ENCODE peak calls at places on chromosomes 7 and 10, in eight cellular contexts. One of them, this sample, is unnamed.

GRCh38 chr7:48389977-48390376 is 218.7 kb downstream of the ABCA13 start:
- DNase-seq in HepG2: no peak
- DNase-seq in GM23338: no peak
- DNase-seq in endothelial cell of umbilical vein: no peak
- DNase-seq in HCT116: no peak
- DNase-seq in H1: no peak
- DNase-seq in K562: no peak
- DNase-seq in GM12878: no peak
- DNase-seq in this sample: no peak

GRCh38 chr7:117284692-117285091 is 38.2 kb downstream of the WNT2 start:
- DNase-seq in HCT116: no peak
- DNase-seq in H1: no peak
- DNase-seq in HepG2: no peak
- DNase-seq in K562: no peak
- DNase-seq in endothelial cell of umbilical vein: no peak
- DNase-seq in GM23338: no peak
- DNase-seq in GM12878: no peak
- DNase-seq in this sample: no peak

GRCh38 chr7:150838965-150839650 is 13.2 kb upstream of the AOC1 start:
- DNase-seq in HepG2: no peak
- DNase-seq in GM23338: no peak
- DNase-seq in H1: no peak
- DNase-seq in endothelial cell of umbilical vein: no peak
- DNase-seq in GM12878: no peak
- DNase-seq in K562: no peak
- DNase-seq in HCT116: no peak
- DNase-seq in this sample: no peak

GRCh38 chr10:3780766-3781457 is 4.1 kb downstream of the KLF6 start:
- DNase-seq in GM23338: no peak
- DNase-seq in GM12878: no peak
- DNase-seq in HCT116: no peak
- DNase-seq in endothelial cell of umbilical vein: peak; percentile 32
- DNase-seq in H1: no peak
- DNase-seq in K562: no peak
- DNase-seq in HepG2: no peak
- DNase-seq in this sample: no peak

GRCh38 chr10:4704034-4704545 is 121.9 kb upstream of the AKR1E2 start:
- DNase-seq in endothelial cell of umbilical vein: peak; percentile 98
- DNase-seq in K562: no peak
- DNase-seq in HepG2: no peak
- DNase-seq in GM12878: no peak
- DNase-seq in H1: no peak
- DNase-seq in GM23338: no peak
- DNase-seq in HCT116: peak; percentile 80
- DNase-seq in this sample: no peak

GRCh38 chr7:29170781-29171180 is 23.8 kb upstream of the CHN2 start:
- DNase-seq in endothelial cell of umbilical vein: no peak
- DNase-seq in GM23338: no peak
- DNase-seq in K562: no peak
- DNase-seq in HepG2: no peak
- DNase-seq in HCT116: no peak
- DNase-seq in GM12878: no peak
- DNase-seq in H1: no peak
- DNase-seq in this sample: no peak

GRCh38 chr7:120833551-120833950 is 24.4 kb downstream of the TSPAN12 start:
- DNase-seq in GM12878: no peak
- DNase-seq in HCT116: no peak
- DNase-seq in H1: no peak
- DNase-seq in endothelial cell of umbilical vein: no peak
- DNase-seq in K562: no peak
- DNase-seq in GM23338: no peak
- DNase-seq in HepG2: no peak
- DNase-seq in this sample: no peak

GRCh38 chr7:35316549-35316948 is 62.6 kb upstream of the TBX20 start:
- DNase-seq in HepG2: no peak
- DNase-seq in K562: no peak
- DNase-seq in GM23338: no peak
- DNase-seq in HCT116: no peak
- DNase-seq in GM12878: no peak
- DNase-seq in endothelial cell of umbilical vein: no peak
- DNase-seq in H1: no peak
- DNase-seq in this sample: no peak

GRCh38 chr10:60521974-60522405 is 132.3 kb upstream of the ANK3 start:
- DNase-seq in HepG2: no peak
- DNase-seq in GM12878: no peak
- DNase-seq in K562: no peak
- DNase-seq in endothelial cell of umbilical vein: peak; percentile 11
- DNase-seq in GM23338: peak; percentile 50
- DNase-seq in HCT116: no peak
- DNase-seq in H1: no peak
- DNase-seq in this sample: peak; percentile 12

GRCh38 chr10:71217266-71218045 is 5.1 kb downstream of the UNC5B start:
- DNase-seq in HepG2: no peak
- DNase-seq in K562: no peak
- DNase-seq in HCT116: no peak
- DNase-seq in GM23338: peak; percentile 88
- DNase-seq in endothelial cell of umbilical vein: no peak
- DNase-seq in H1: no peak
- DNase-seq in GM12878: no peak
- DNase-seq in this sample: no peak

GRCh38 chr10:2979267-2979660 is 88.1 kb upstream of the PFKP start:
- DNase-seq in HCT116: no peak
- DNase-seq in GM23338: no peak
- DNase-seq in endothelial cell of umbilical vein: no peak
- DNase-seq in HepG2: no peak
- DNase-seq in H1: no peak
- DNase-seq in K562: no peak
- DNase-seq in GM12878: no peak
- DNase-seq in this sample: no peak

GRCh38 chr10:25778646-25779045 is 155.4 kb upstream of the MYO3A start:
- DNase-seq in H1: no peak
- DNase-seq in endothelial cell of umbilical vein: no peak
- DNase-seq in GM12878: no peak
- DNase-seq in GM23338: no peak
- DNase-seq in K562: no peak
- DNase-seq in HepG2: no peak
- DNase-seq in HCT116: no peak
- DNase-seq in this sample: no peak
- H3K27ac ChIP-seq in H1: no peak overlapping the region
- H3K27ac ChIP-seq in endothelial cell of umbilical vein: no peak overlapping the region
- H3K27ac ChIP-seq in GM12878: no peak overlapping the region
- H3K27ac ChIP-seq in GM23338: no peak overlapping the region
- H3K27ac ChIP-seq in K562: no peak overlapping the region
- H3K27ac ChIP-seq in HepG2: no peak overlapping the region
- H3K27ac ChIP-seq in HCT116: no peak overlapping the region
- H3K27ac ChIP-seq in this sample: no peak overlapping the region

GRCh38 chr7:106285801-106286492 is 1.2 kb upstream of the NAMPT start:
- DNase-seq in K562: no peak
- DNase-seq in GM23338: no peak
- DNase-seq in H1: no peak
- DNase-seq in HepG2: no peak
- DNase-seq in GM12878: peak; percentile 87
- DNase-seq in endothelial cell of umbilical vein: peak; percentile 13
- DNase-seq in HCT116: no peak
- DNase-seq in this sample: no peak
- TF ChIP-seq EZH2 in K562: no peak
- TF ChIP-seq EZH2 in GM23338: no peak
- TF ChIP-seq EZH2 in H1: no peak
- TF ChIP-seq EZH2 in HepG2: no peak
- TF ChIP-seq EZH2 in GM12878: no peak
- TF ChIP-seq EZH2 in endothelial cell of umbilical vein: no peak
- TF ChIP-seq EZH2 in HCT116: no peak
- TF ChIP-seq EZH2 in this sample: no peak

DNA sequence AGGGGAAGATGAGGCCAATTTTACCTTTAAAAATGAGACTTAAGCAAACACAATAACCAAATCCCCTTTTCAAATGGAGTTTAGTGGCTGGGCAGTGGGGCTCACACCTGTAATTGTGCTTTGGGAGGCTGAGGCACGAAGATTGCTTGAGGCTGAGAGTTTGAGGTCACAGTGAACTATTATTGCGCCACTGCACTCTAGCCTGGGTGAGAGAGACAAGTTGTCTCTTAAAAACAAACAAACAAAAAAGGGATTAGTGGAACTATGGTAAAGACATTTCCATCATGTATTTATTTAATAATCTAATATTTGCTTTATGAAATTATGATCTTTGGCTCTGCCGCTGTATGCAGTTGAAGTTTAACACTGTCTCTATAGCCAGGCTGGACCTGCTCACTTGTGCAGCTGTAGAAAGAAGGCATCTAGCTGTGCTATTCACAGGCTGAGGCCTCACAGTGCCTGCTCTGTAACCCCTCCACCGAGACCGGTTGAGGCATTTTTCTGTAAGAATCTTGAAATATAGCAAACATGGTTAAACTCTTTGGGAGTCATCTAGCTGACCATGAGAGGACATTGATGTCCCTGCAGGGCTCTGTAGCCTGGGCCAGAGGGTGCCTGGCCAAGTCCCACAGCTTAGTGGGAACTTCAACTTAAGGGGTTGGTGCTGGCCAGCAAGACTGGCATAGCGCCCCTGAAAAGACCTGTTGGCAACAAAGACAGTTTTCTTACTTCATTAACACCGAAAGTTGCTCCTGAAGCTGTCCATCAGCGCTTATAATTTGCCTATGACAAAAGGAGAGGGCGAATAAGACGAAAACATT is 131.8 kb downstream of the BMPER start:
- DNase-seq in GM23338: no peak
- DNase-seq in K562: no peak
- DNase-seq in endothelial cell of umbilical vein: no peak
- DNase-seq in HepG2: peak; percentile 21
- DNase-seq in HCT116: no peak
- DNase-seq in H1: no peak
- DNase-seq in GM12878: no peak
- DNase-seq in this sample: no peak
- TF ChIP-seq POLR2AphosphoS5 in GM23338: no peak
- TF ChIP-seq POLR2AphosphoS5 in K562: no peak
- TF ChIP-seq POLR2AphosphoS5 in endothelial cell of umbilical vein: no peak
- TF ChIP-seq POLR2AphosphoS5 in HepG2: no peak
- TF ChIP-seq POLR2AphosphoS5 in HCT116: no peak
- TF ChIP-seq POLR2AphosphoS5 in H1: no peak
- TF ChIP-seq POLR2AphosphoS5 in GM12878: no peak
- TF ChIP-seq POLR2AphosphoS5 in this sample: no peak

GRCh38 chr7:36642010-36642409 is 82.3 kb downstream of the AOAH start:
- DNase-seq in K562: no peak
- DNase-seq in endothelial cell of umbilical vein: no peak
- DNase-seq in HepG2: no peak
- DNase-seq in H1: no peak
- DNase-seq in GM23338: no peak
- DNase-seq in GM12878: no peak
- DNase-seq in HCT116: no peak
- DNase-seq in this sample: no peak
- H3K27ac ChIP-seq in K562: no peak overlapping the region
- H3K27ac ChIP-seq in endothelial cell of umbilical vein: no peak overlapping the region
- H3K27ac ChIP-seq in HepG2: no peak overlapping the region
- H3K27ac ChIP-seq in H1: no peak overlapping the region
- H3K27ac ChIP-seq in GM23338: no peak overlapping the region
- H3K27ac ChIP-seq in GM12878: no peak overlapping the region
- H3K27ac ChIP-seq in HCT116: no peak overlapping the region
- H3K27ac ChIP-seq in this sample: no peak overlapping the region